ENCODE peak calls at places on chromosomes 2 and 18, in eight cellular contexts. One of them, this sample, is unnamed.

GRCh38 chr2:31108887-31109286 is 29.4 kb downstream of the GALNT14 start:
- DNase-seq in GM12865: no peak
- DNase-seq in tibial artery: no peak
- DNase-seq in CD4-positive, alpha-beta T cell: no peak
- DNase-seq in AML-193: no peak
- DNase-seq in heart left ventricle: no peak
- DNase-seq in stimulated activated CD8-positive, alpha-beta memory T cell treated with anti-CD3 and anti-CD28 coated beads, Interleukin-4, amount 100 ng/mL, for 1 hour: no peak
- DNase-seq in HT-29: no peak
- DNase-seq in this sample: no peak

GRCh38 chr2:15652316-15653276 is 60.9 kb downstream of the DDX1 start:
- DNase-seq in GM12865: no peak
- DNase-seq in tibial artery: no peak
- DNase-seq in CD4-positive, alpha-beta T cell: no peak
- DNase-seq in AML-193: no peak
- DNase-seq in heart left ventricle: no peak
- DNase-seq in stimulated activated CD8-positive, alpha-beta memory T cell treated with anti-CD3 and anti-CD28 coated beads, Interleukin-4, amount 100 ng/mL, for 1 hour: no peak
- DNase-seq in HT-29: no peak
- DNase-seq in this sample: no peak

GRCh38 chr2:168624028-168624427 is 168.0 kb downstream of the CERS6 start:
- DNase-seq in GM12865: no peak
- DNase-seq in tibial artery: no peak
- DNase-seq in CD4-positive, alpha-beta T cell: no peak
- DNase-seq in AML-193: no peak
- DNase-seq in heart left ventricle: no peak
- DNase-seq in stimulated activated CD8-positive, alpha-beta memory T cell treated with anti-CD3 and anti-CD28 coated beads, Interleukin-4, amount 100 ng/mL, for 1 hour: no peak
- DNase-seq in HT-29: no peak
- DNase-seq in this sample: no peak

GRCh38 chr2:238910751-238911351 is 63.0 kb downstream of the TWIST2 start:
- DNase-seq in GM12865: no peak
- DNase-seq in tibial artery: peak; percentile 55
- DNase-seq in CD4-positive, alpha-beta T cell: no peak
- DNase-seq in AML-193: no peak
- DNase-seq in heart left ventricle: no peak
- DNase-seq in stimulated activated CD8-positive, alpha-beta memory T cell treated with anti-CD3 and anti-CD28 coated beads, Interleukin-4, amount 100 ng/mL, for 1 hour: no peak
- DNase-seq in HT-29: peak; percentile 74
- DNase-seq in this sample: peak; percentile 29

GRCh38 chr2:86673976-86674670 is 46.0 kb upstream of the RMND5A start:
- DNase-seq in GM12865: no peak
- DNase-seq in tibial artery: no peak
- DNase-seq in CD4-positive, alpha-beta T cell: no peak
- DNase-seq in AML-193: no peak
- DNase-seq in heart left ventricle: no peak
- DNase-seq in stimulated activated CD8-positive, alpha-beta memory T cell treated with anti-CD3 and anti-CD28 coated beads, Interleukin-4, amount 100 ng/mL, for 1 hour: no peak
- DNase-seq in HT-29: no peak
- DNase-seq in this sample: no peak

GRCh38 chr2:206260427-206261012 is 13.9 kb upstream of the ZDBF2 start:
- DNase-seq in GM12865: peak; percentile 48
- DNase-seq in tibial artery: no peak
- DNase-seq in CD4-positive, alpha-beta T cell: no peak
- DNase-seq in AML-193: no peak
- DNase-seq in heart left ventricle: no peak
- DNase-seq in stimulated activated CD8-positive, alpha-beta memory T cell treated with anti-CD3 and anti-CD28 coated beads, Interleukin-4, amount 100 ng/mL, for 1 hour: no peak
- DNase-seq in HT-29: peak; percentile 23
- DNase-seq in this sample: peak; percentile 20

GRCh38 chr2:223642496-223642895 is 40.3 kb upstream of the SCG2 start:
- DNase-seq in GM12865: no peak
- DNase-seq in tibial artery: no peak
- DNase-seq in CD4-positive, alpha-beta T cell: no peak
- DNase-seq in AML-193: peak; percentile 33
- DNase-seq in heart left ventricle: no peak
- DNase-seq in stimulated activated CD8-positive, alpha-beta memory T cell treated with anti-CD3 and anti-CD28 coated beads, Interleukin-4, amount 100 ng/mL, for 1 hour: no peak
- DNase-seq in HT-29: no peak
- DNase-seq in this sample: no peak

GRCh38 chr2:200662727-200663126 is 76.9 kb downstream of the AOX1 start:
- DNase-seq in GM12865: no peak
- DNase-seq in tibial artery: no peak
- DNase-seq in CD4-positive, alpha-beta T cell: no peak
- DNase-seq in AML-193: no peak
- DNase-seq in heart left ventricle: no peak
- DNase-seq in stimulated activated CD8-positive, alpha-beta memory T cell treated with anti-CD3 and anti-CD28 coated beads, Interleukin-4, amount 100 ng/mL, for 1 hour: no peak
- DNase-seq in HT-29: peak; percentile 78
- DNase-seq in this sample: peak; percentile 12

GRCh38 chr2:71943238-71944182 is 204.2 kb downstream of the CYP26B1 start:
- DNase-seq in GM12865: no peak
- DNase-seq in tibial artery: peak; percentile 68
- DNase-seq in CD4-positive, alpha-beta T cell: no peak
- DNase-seq in AML-193: no peak
- DNase-seq in heart left ventricle: peak; percentile 23
- DNase-seq in stimulated activated CD8-positive, alpha-beta memory T cell treated with anti-CD3 and anti-CD28 coated beads, Interleukin-4, amount 100 ng/mL, for 1 hour: no peak
- DNase-seq in HT-29: no peak
- DNase-seq in this sample: no peak

GRCh38 chr2:46193356-46193755 is 103.9 kb upstream of the EPAS1 start:
- DNase-seq in GM12865: no peak
- DNase-seq in tibial artery: no peak
- DNase-seq in CD4-positive, alpha-beta T cell: no peak
- DNase-seq in AML-193: no peak
- DNase-seq in heart left ventricle: no peak
- DNase-seq in stimulated activated CD8-positive, alpha-beta memory T cell treated with anti-CD3 and anti-CD28 coated beads, Interleukin-4, amount 100 ng/mL, for 1 hour: no peak
- DNase-seq in HT-29: no peak
- DNase-seq in this sample: no peak

GRCh38 chr2:203722411-203722810 is 16.0 kb downstream of the CD28 start:
- DNase-seq in GM12865: no peak
- DNase-seq in tibial artery: no peak
- DNase-seq in CD4-positive, alpha-beta T cell: no peak
- DNase-seq in AML-193: no peak
- DNase-seq in heart left ventricle: no peak
- DNase-seq in stimulated activated CD8-positive, alpha-beta memory T cell treated with anti-CD3 and anti-CD28 coated beads, Interleukin-4, amount 100 ng/mL, for 1 hour: no peak
- DNase-seq in HT-29: peak; percentile 23
- DNase-seq in this sample: no peak

GRCh38 chr2:45812039-45812500 is 160.6 kb downstream of the PRKCE start:
- DNase-seq in GM12865: no peak
- DNase-seq in tibial artery: no peak
- DNase-seq in CD4-positive, alpha-beta T cell: no peak
- DNase-seq in AML-193: no peak
- DNase-seq in heart left ventricle: no peak
- DNase-seq in stimulated activated CD8-positive, alpha-beta memory T cell treated with anti-CD3 and anti-CD28 coated beads, Interleukin-4, amount 100 ng/mL, for 1 hour: no peak
- DNase-seq in HT-29: no peak
- DNase-seq in this sample: no peak

GRCh38 chr2:230219419-230220331 is at the start of gene SP110:
- DNase-seq in GM12865: peak; percentile 91
- DNase-seq in tibial artery: peak; percentile 89
- DNase-seq in CD4-positive, alpha-beta T cell: peak; percentile 68
- DNase-seq in AML-193: peak; percentile 84
- DNase-seq in heart left ventricle: peak; percentile 82
- DNase-seq in stimulated activated CD8-positive, alpha-beta memory T cell treated with anti-CD3 and anti-CD28 coated beads, Interleukin-4, amount 100 ng/mL, for 1 hour: peak; percentile 44
- DNase-seq in HT-29: peak; percentile 83
- DNase-seq in this sample: peak; percentile 86

GRCh38 chr18:61368001-61368400 is 34.8 kb downstream of the CDH20 start:
- DNase-seq in GM12865: no peak
- DNase-seq in tibial artery: no peak
- DNase-seq in CD4-positive, alpha-beta T cell: no peak
- DNase-seq in AML-193: no peak
- DNase-seq in heart left ventricle: no peak
- DNase-seq in stimulated activated CD8-positive, alpha-beta memory T cell treated with anti-CD3 and anti-CD28 coated beads, Interleukin-4, amount 100 ng/mL, for 1 hour: no peak
- DNase-seq in HT-29: no peak
- DNase-seq in this sample: no peak

GRCh38 chr2:83742117-83742782 is 716.8 kb downstream of the SUCLG1 start:
- DNase-seq in GM12865: no peak
- DNase-seq in tibial artery: peak; percentile 60
- DNase-seq in CD4-positive, alpha-beta T cell: no peak
- DNase-seq in AML-193: no peak
- DNase-seq in heart left ventricle: peak; percentile 8
- DNase-seq in stimulated activated CD8-positive, alpha-beta memory T cell treated with anti-CD3 and anti-CD28 coated beads, Interleukin-4, amount 100 ng/mL, for 1 hour: no peak
- DNase-seq in HT-29: no peak
- DNase-seq in this sample: no peak

GRCh38 chr2:168495524-168495923 is 39.5 kb downstream of the CERS6 start:
- DNase-seq in GM12865: peak; percentile 89
- DNase-seq in tibial artery: no peak
- DNase-seq in CD4-positive, alpha-beta T cell: no peak
- DNase-seq in AML-193: no peak
- DNase-seq in heart left ventricle: no peak
- DNase-seq in stimulated activated CD8-positive, alpha-beta memory T cell treated with anti-CD3 and anti-CD28 coated beads, Interleukin-4, amount 100 ng/mL, for 1 hour: no peak
- DNase-seq in HT-29: no peak
- DNase-seq in this sample: no peak

GRCh38 chr18:13261658-13262357 is 43.2 kb downstream of the LDLRAD4 start:
- DNase-seq in GM12865: no peak
- DNase-seq in tibial artery: no peak
- DNase-seq in CD4-positive, alpha-beta T cell: no peak
- DNase-seq in AML-193: no peak
- DNase-seq in heart left ventricle: no peak
- DNase-seq in stimulated activated CD8-positive, alpha-beta memory T cell treated with anti-CD3 and anti-CD28 coated beads, Interleukin-4, amount 100 ng/mL, for 1 hour: no peak
- DNase-seq in HT-29: no peak
- DNase-seq in this sample: no peak

GRCh38 chr2:241777167-241777685 is 604 bp downstream of the GAL3ST2 start:
- DNase-seq in GM12865: no peak
- DNase-seq in tibial artery: no peak
- DNase-seq in CD4-positive, alpha-beta T cell: no peak
- DNase-seq in AML-193: no peak
- DNase-seq in heart left ventricle: no peak
- DNase-seq in stimulated activated CD8-positive, alpha-beta memory T cell treated with anti-CD3 and anti-CD28 coated beads, Interleukin-4, amount 100 ng/mL, for 1 hour: no peak
- DNase-seq in HT-29: no peak
- DNase-seq in this sample: no peak

GRCh38 chr2:96963316-96963715 is 23.1 kb downstream of the FAM178B start:
- DNase-seq in GM12865: no peak
- DNase-seq in tibial artery: no peak
- DNase-seq in CD4-positive, alpha-beta T cell: no peak
- DNase-seq in AML-193: no peak
- DNase-seq in heart left ventricle: no peak
- DNase-seq in stimulated activated CD8-positive, alpha-beta memory T cell treated with anti-CD3 and anti-CD28 coated beads, Interleukin-4, amount 100 ng/mL, for 1 hour: no peak
- DNase-seq in HT-29: no peak
- DNase-seq in this sample: no peak

GRCh38 chr2:120601566-120601965 is 134.1 kb upstream of the GLI2 start:
- DNase-seq in GM12865: no peak
- DNase-seq in tibial artery: no peak
- DNase-seq in CD4-positive, alpha-beta T cell: no peak
- DNase-seq in AML-193: no peak
- DNase-seq in heart left ventricle: no peak
- DNase-seq in stimulated activated CD8-positive, alpha-beta memory T cell treated with anti-CD3 and anti-CD28 coated beads, Interleukin-4, amount 100 ng/mL, for 1 hour: no peak
- DNase-seq in HT-29: no peak
- DNase-seq in this sample: no peak

GRCh38 chr2:216201687-216202306 is 92.6 kb downstream of the XRCC5 start:
- DNase-seq in GM12865: no peak
- DNase-seq in tibial artery: no peak
- DNase-seq in CD4-positive, alpha-beta T cell: no peak
- DNase-seq in AML-193: no peak
- DNase-seq in heart left ventricle: no peak
- DNase-seq in stimulated activated CD8-positive, alpha-beta memory T cell treated with anti-CD3 and anti-CD28 coated beads, Interleukin-4, amount 100 ng/mL, for 1 hour: no peak
- DNase-seq in HT-29: no peak
- DNase-seq in this sample: no peak

GRCh38 chr18:36387296-36387695 is 89.8 kb downstream of the FHOD3 start:
- DNase-seq in GM12865: no peak
- DNase-seq in tibial artery: no peak
- DNase-seq in CD4-positive, alpha-beta T cell: no peak
- DNase-seq in AML-193: no peak
- DNase-seq in heart left ventricle: no peak
- DNase-seq in stimulated activated CD8-positive, alpha-beta memory T cell treated with anti-CD3 and anti-CD28 coated beads, Interleukin-4, amount 100 ng/mL, for 1 hour: no peak
- DNase-seq in HT-29: no peak
- DNase-seq in this sample: no peak

GRCh38 chr2:239806276-239806675 is 218.9 kb downstream of the NDUFA10 start:
- DNase-seq in GM12865: no peak
- DNase-seq in tibial artery: no peak
- DNase-seq in CD4-positive, alpha-beta T cell: no peak
- DNase-seq in AML-193: no peak
- DNase-seq in heart left ventricle: no peak
- DNase-seq in stimulated activated CD8-positive, alpha-beta memory T cell treated with anti-CD3 and anti-CD28 coated beads, Interleukin-4, amount 100 ng/mL, for 1 hour: no peak
- DNase-seq in HT-29: no peak
- DNase-seq in this sample: no peak

GRCh38 chr2:239324456-239324855 is 76.4 kb downstream of the HDAC4 start:
- DNase-seq in GM12865: no peak
- DNase-seq in tibial artery: no peak
- DNase-seq in CD4-positive, alpha-beta T cell: no peak
- DNase-seq in AML-193: no peak
- DNase-seq in heart left ventricle: no peak
- DNase-seq in stimulated activated CD8-positive, alpha-beta memory T cell treated with anti-CD3 and anti-CD28 coated beads, Interleukin-4, amount 100 ng/mL, for 1 hour: no peak
- DNase-seq in HT-29: no peak
- DNase-seq in this sample: no peak

This sample was measured in Calu3.